ENCODE peak calls at places on chromosomes 4 and X, in eight cellular contexts. A is T-helper 17 cell; G is right cardiac atrium; T is activated CD8-positive, alpha-beta T cell treated with anti-CD3 and anti-CD28 coated beads for 36 hours; L is psoas muscle; I is left ventricle myocardium superior; S is heart left ventricle; U is left cardiac atrium. E is an unnamed sample.

GRCh38 chrX:117645639-117646038 is 471.0 kb downstream of the KLHL13 start:
- ATAC-seq in G (no peak), A (no peak), I (no peak), L (no peak), T (no peak), U (no peak), S (no peak), E (no peak)

GRCh38 chr4:2457481-2458295 is 11.2 kb upstream of the RNF4 start:
- ATAC-seq in L (no peak), I (no peak), S (no peak), U (no peak), A (no peak), T (no peak), G (no peak), E (no peak)

GRCh38 chr4:15707363-15707715 is 4.5 kb downstream of the BST1 start:
- ATAC-seq in I (no peak), U (no peak), T (no peak), S (no peak), L (no peak), G (peak), A (no peak), E (no peak)

GRCh38 chrX:69546417-69546816 is 42.3 kb downstream of the NALF2 start:
- ATAC-seq in S (no peak), A (no peak), U (no peak), L (no peak), I (no peak), G (no peak), T (no peak), E (no peak)

GRCh38 chr4:88062843-88063242 is 55.4 kb downstream of the PKD2 start:
- ATAC-seq in G (no peak), L (peak), I (no peak), S (no peak), T (no peak), A (no peak), U (no peak), E (no peak)

GRCh38 chrX:132956421-132957210 is 1.8 kb downstream of the HS6ST2 start:
- ATAC-seq in L (peak), G (no peak), A (no peak), S (peak), U (peak), I (no peak), T (peak), E (peak)

GRCh38 chr4:15689540-15689939 is 7.9 kb downstream of the FAM200B start:
- ATAC-seq in S (no peak), A (no peak), I (peak), U (no peak), L (no peak), G (no peak), T (no peak), E (no peak)

GRCh38 chr4:119478446-119479179 is 150.0 kb downstream of the PDE5A start:
- ATAC-seq in T (no peak), G (no peak), L (no peak), A (no peak), U (no peak), S (peak), I (peak), E (peak)

GRCh38 chr4:48315728-48316630 is 25.4 kb upstream of the SLAIN2 start:
- ATAC-seq in A (peak), T (peak), L (peak), I (no peak), S (no peak), U (no peak), G (peak), E (peak)

GRCh38 chr4:117156806-117157205 is 71.4 kb upstream of the TRAM1L1 start:
- ATAC-seq in G (no peak), A (no peak), T (no peak), S (no peak), U (no peak), I (no peak), L (no peak), E (no peak)

GRCh38 chrX:126164689-126165400 is 1.2 kb downstream of the DCAF12L2 start:
- ATAC-seq in L (no peak), G (no peak), T (no peak), S (no peak), A (no peak), U (no peak), I (no peak), E (no peak)

GRCh38 chr4:95522682-95523410 is 25.9 kb downstream of the UNC5C start:
- ATAC-seq in A (no peak), U (no peak), G (no peak), I (no peak), T (no peak), S (no peak), L (no peak), E (peak)

GRCh38 chr4:138951764-138952163 is 63.8 kb upstream of the NOCT start:
- ATAC-seq in U (no peak), L (no peak), S (no peak), A (no peak), G (no peak), T (no peak), I (no peak), E (no peak)

GRCh38 chr4:147388016-147388415 is 92.9 kb upstream of the EDNRA start:
- ATAC-seq in G (no peak), L (no peak), T (no peak), A (no peak), I (no peak), S (no peak), U (no peak), E (no peak)

GRCh38 chr4:85952982-85953650 is 406.7 kb downstream of the MAPK10 start:
- ATAC-seq in S (no peak), A (no peak), G (no peak), T (no peak), U (no peak), I (no peak), L (no peak), E (peak)

GRCh38 chr4:141425124-141425523 is 204.4 kb downstream of the ZNF330 start:
- ATAC-seq in G (no peak), U (no peak), I (peak), S (peak), T (no peak), L (peak), A (no peak), E (peak)

GRCh38 chrX:120749141-120749846 is 119.4 kb upstream of the C1GALT1C1 start:
- ATAC-seq in L (no peak), S (no peak), A (peak), T (no peak), U (no peak), I (no peak), G (no peak), E (peak)

GRCh38 chrX:125172531-125172930 is 147.1 kb upstream of the TEX13C start:
- ATAC-seq in I (no peak), S (no peak), A (no peak), G (no peak), T (no peak), L (no peak), U (no peak), E (no peak)

GRCh38 chr4:99383833-99384392 is 31.4 kb upstream of the ADH1C start:
- ATAC-seq in S (peak), G (peak), L (peak), I (peak), T (no peak), A (no peak), U (peak), E (peak)